ENCODE peak calls at places on chromosomes 11 and 22, in four cellular contexts. One of them, this sample, is unnamed. For H3K4me1 and H3K9me3, the result is how much of the 10 kb centered on the place peaks cover.

GRCh38 chr22:33210129-33210784 is 152.1 kb upstream of the SYN3 start:
- DNase-seq in IMR-90: peak
- DNase-seq in A549: peak
- DNase-seq in small intestine: peak
- DNase-seq in this sample: no peak

GRCh38 chr22:41862530-41863266 is 29.8 kb downstream of the SREBF2 start:
- DNase-seq in A549: no peak
- DNase-seq in IMR-90: peak
- DNase-seq in small intestine: no peak
- DNase-seq in this sample: no peak

GRCh38 chr11:74673956-74674355 is 57.3 kb downstream of the CHRDL2 start:
- DNase-seq in IMR-90: no peak
- DNase-seq in A549: peak
- DNase-seq in small intestine: no peak
- DNase-seq in this sample: no peak

GRCh38 chr11:70079691-70080090 is 1.6 kb downstream of the ANO1 start:
- DNase-seq in IMR-90: no peak
- DNase-seq in small intestine: no peak
- DNase-seq in A549: no peak
- DNase-seq in this sample: no peak

GRCh38 chr22:49587987-49588386 is 239.7 kb downstream of the BRD1 start:
- DNase-seq in A549: no peak
- DNase-seq in IMR-90: no peak
- DNase-seq in small intestine: no peak
- DNase-seq in this sample: no peak

GRCh38 chr11:125448136-125448535 is 47.9 kb downstream of the FEZ1 start:
- DNase-seq in A549: no peak
- DNase-seq in small intestine: no peak
- DNase-seq in IMR-90: peak
- DNase-seq in this sample: no peak

GRCh38 chr11:101336858-101337257 is 207.2 kb upstream of the PGR start:
- DNase-seq in A549: no peak
- DNase-seq in IMR-90: no peak
- DNase-seq in small intestine: no peak
- DNase-seq in this sample: no peak

GRCh38 chr11:83922318-83922717 is 636.2 kb upstream of the CCDC90B start:
- DNase-seq in A549: no peak
- DNase-seq in small intestine: no peak
- DNase-seq in IMR-90: no peak
- DNase-seq in this sample: no peak

GRCh38 chr11:119384332-119384731 is 2.8 kb upstream of the USP2 start:
- DNase-seq in small intestine: no peak
- DNase-seq in A549: no peak
- DNase-seq in IMR-90: no peak
- DNase-seq in this sample: no peak

GRCh38 chr11:71214553-71215371 is 37.6 kb downstream of the SHANK2 start:
- DNase-seq in IMR-90: no peak
- DNase-seq in small intestine: no peak
- DNase-seq in A549: no peak
- DNase-seq in this sample: no peak

GRCh38 chr11:79092791-79093313 is 348.0 kb downstream of the TENM4 start:
- DNase-seq in small intestine: no peak
- DNase-seq in IMR-90: peak
- DNase-seq in A549: peak
- DNase-seq in this sample: peak

GRCh38 chr11:120749389-120749788 is 237.8 kb downstream of the GRIK4 start:
- DNase-seq in small intestine: no peak
- DNase-seq in A549: no peak
- DNase-seq in IMR-90: no peak
- DNase-seq in this sample: no peak

GRCh38 chr11:87281496-87281895 is 243.8 kb downstream of the TMEM135 start:
- DNase-seq in IMR-90: peak
- DNase-seq in A549: peak
- DNase-seq in small intestine: peak
- DNase-seq in this sample: no peak

GRCh38 chr11:76667856-76668255 is 2.7 kb downstream of the LRRC32 start:
- DNase-seq in A549: no peak
- DNase-seq in IMR-90: no peak
- DNase-seq in small intestine: no peak
- DNase-seq in this sample: peak

GRCh38 chr22:39234867-39235687 is 9.7 kb downstream of the PDGFB start:
- DNase-seq in small intestine: peak
- DNase-seq in IMR-90: no peak
- DNase-seq in A549: no peak
- DNase-seq in this sample: no peak

GRCh38 chr22:36331912-36332622 is 55.7 kb downstream of the MYH9 start:
- DNase-seq in IMR-90: peak
- DNase-seq in A549: no peak
- DNase-seq in small intestine: peak
- DNase-seq in this sample: peak

GRCh38 chr22:27370281-27370680 is 431.3 kb downstream of the MN1 start:
- DNase-seq in small intestine: no peak
- DNase-seq in IMR-90: no peak
- DNase-seq in A549: no peak
- DNase-seq in this sample: no peak

GRCh38 chr22:39355080-39355479 is 5.3 kb downstream of the SYNGR1 start:
- DNase-seq in IMR-90: no peak
- DNase-seq in small intestine: no peak
- DNase-seq in A549: no peak
- DNase-seq in this sample: no peak

GRCh38 chr22:24001314-24001713 is 3.9 kb downstream of the GSTT4 start:
- DNase-seq in A549: no peak
- DNase-seq in IMR-90: no peak
- DNase-seq in small intestine: no peak
- DNase-seq in this sample: no peak

GRCh38 chr11:70251583-70252285 is 18.8 kb upstream of the PPFIA1 start:
- DNase-seq in small intestine: no peak
- DNase-seq in IMR-90: no peak
- DNase-seq in A549: no peak
- DNase-seq in this sample: no peak

GRCh38 chr11:117861151-117862018 is 15.1 kb downstream of the FXYD6 start:
- DNase-seq in small intestine: no peak
- DNase-seq in IMR-90: no peak
- DNase-seq in A549: no peak
- DNase-seq in this sample: no peak

GRCh38 chr11:73310076-73310475 is 2.0 kb downstream of the ARHGEF17 start:
- DNase-seq in IMR-90: no peak
- DNase-seq in A549: no peak
- DNase-seq in small intestine: no peak
- DNase-seq in this sample: no peak

GRCh38 chr11:85813721-85814120 is 2.8 kb upstream of the SYTL2 start:
- DNase-seq in IMR-90: no peak
- DNase-seq in A549: no peak
- DNase-seq in small intestine: peak
- DNase-seq in this sample: no peak

GRCh38 chr11:121723261-121723741 is 270.5 kb upstream of the SORL1-AS1 start:
- DNase-seq in small intestine: no peak
- DNase-seq in IMR-90: no peak
- DNase-seq in A549: no peak
- DNase-seq in this sample: peak

GRCh38 chr22:35313311-35314121 is 13.8 kb downstream of the TOM1 start:
- DNase-seq in IMR-90: peak
- DNase-seq in small intestine: peak
- DNase-seq in A549: peak
- DNase-seq in this sample: no peak

GRCh38 chr11:124070906-124071621 is 29.9 kb upstream of the OR10G7 start:
- DNase-seq in IMR-90: peak
- DNase-seq in A549: peak
- DNase-seq in small intestine: peak
- DNase-seq in this sample: peak

GRCh38 chr11:5153574-5154431 is 754 bp downstream of the OR52A1 start:
- DNase-seq in IMR-90: no peak
- DNase-seq in small intestine: no peak
- DNase-seq in A549: no peak
- DNase-seq in this sample: no peak

GRCh38 chr11:63901660-63902059 is 15.3 kb downstream of the RCOR2 start:
- DNase-seq in small intestine: no peak
- DNase-seq in IMR-90: peak
- DNase-seq in A549: peak
- DNase-seq in this sample: no peak

GRCh38 chr11:132049205-132049604 is 678.8 kb downstream of the NTM start:
- DNase-seq in A549: no peak
- DNase-seq in small intestine: no peak
- DNase-seq in IMR-90: no peak
- DNase-seq in this sample: no peak

GRCh38 chr11:61445535-61445934 is 15.6 kb downstream of the SDHAF2 start:
- DNase-seq in A549: no peak
- DNase-seq in small intestine: no peak
- DNase-seq in IMR-90: peak
- DNase-seq in this sample: no peak

GRCh38 chr11:47768090-47768620 is 1.0 kb upstream of the FNBP4 start:
- DNase-seq in IMR-90: peak
- DNase-seq in A549: peak
- DNase-seq in small intestine: peak
- DNase-seq in this sample: peak

GRCh38 chr11:59610289-59610688 is 5.3 kb downstream of the OSBP start:
- DNase-seq in IMR-90: no peak
- DNase-seq in A549: no peak
- DNase-seq in small intestine: no peak
- DNase-seq in this sample: no peak

GRCh38 chr11:102230186-102230585 is 87.1 kb upstream of the BIRC3 start:
- DNase-seq in A549: no peak
- DNase-seq in small intestine: no peak
- DNase-seq in IMR-90: no peak
- DNase-seq in this sample: no peak

GRCh38 chr11:9121397-9121796 is 30.0 kb upstream of the SCUBE2 start:
- DNase-seq in small intestine: no peak
- DNase-seq in A549: no peak
- DNase-seq in IMR-90: no peak
- DNase-seq in this sample: no peak

GRCh38 chr11:9118277-9118676 is 26.9 kb upstream of the SCUBE2 start:
- DNase-seq in A549: no peak
- DNase-seq in IMR-90: no peak
- DNase-seq in small intestine: no peak
- DNase-seq in this sample: no peak

GRCh38 chr11:9125185-9125886 is 33.9 kb upstream of the SCUBE2 start:
- DNase-seq in IMR-90: no peak
- DNase-seq in A549: no peak
- DNase-seq in small intestine: peak
- DNase-seq in this sample: no peak

GRCh38 chr11:9120659-9121350 is 29.4 kb upstream of the SCUBE2 start:
- DNase-seq in A549: peak
- DNase-seq in small intestine: no peak
- DNase-seq in IMR-90: no peak
- DNase-seq in this sample: no peak

GRCh38 chr11:9123595-9124304 is 32.4 kb upstream of the SCUBE2 start:
- DNase-seq in small intestine: no peak
- DNase-seq in A549: no peak
- DNase-seq in IMR-90: no peak
- DNase-seq in this sample: no peak
- H3K4me1 ChIP-seq in small intestine: under half
- H3K4me1 ChIP-seq in A549: under half
- H3K4me1 ChIP-seq in IMR-90: under half
- H3K4me1 ChIP-seq in this sample: under half

GRCh38 chr22:22981670-22982571 is 88.4 kb upstream of the GNAZ start:
- DNase-seq in small intestine: no peak
- DNase-seq in IMR-90: no peak
- DNase-seq in A549: no peak
- DNase-seq in this sample: no peak
- H3K9me3 ChIP-seq in small intestine: under half
- H3K9me3 ChIP-seq in IMR-90: under half
- H3K9me3 ChIP-seq in A549: under half
- H3K9me3 ChIP-seq in this sample: under half

GRCh38 chr22:38177926-38178604 is 3.6 kb downstream of the PLA2G6 start:
- DNase-seq in IMR-90: peak
- DNase-seq in small intestine: peak
- DNase-seq in A549: peak
- DNase-seq in this sample: no peak
- H3K4me1 ChIP-seq in IMR-90: under half
- H3K4me1 ChIP-seq in small intestine: under half
- H3K4me1 ChIP-seq in A549: under half
- H3K4me1 ChIP-seq in this sample: under half

GRCh38 chr22:16964366-16964765 is 43.7 kb downstream of the GAB4 start:
- DNase-seq in IMR-90: no peak
- DNase-seq in A549: no peak
- DNase-seq in small intestine: no peak
- DNase-seq in this sample: no peak

GRCh38 chr22:16965083-16965482 is 42.9 kb downstream of the GAB4 start:
- DNase-seq in IMR-90: no peak
- DNase-seq in A549: no peak
- DNase-seq in small intestine: no peak
- DNase-seq in this sample: no peak

GRCh38 chr22:16962501-16962900 is 45.5 kb downstream of the GAB4 start:
- DNase-seq in IMR-90: no peak
- DNase-seq in A549: no peak
- DNase-seq in small intestine: no peak
- DNase-seq in this sample: no peak

GRCh38 chr22:16961477-16962186 is 46.4 kb downstream of the GAB4 start:
- DNase-seq in IMR-90: no peak
- DNase-seq in A549: no peak
- DNase-seq in small intestine: no peak
- DNase-seq in this sample: no peak

DNA sequence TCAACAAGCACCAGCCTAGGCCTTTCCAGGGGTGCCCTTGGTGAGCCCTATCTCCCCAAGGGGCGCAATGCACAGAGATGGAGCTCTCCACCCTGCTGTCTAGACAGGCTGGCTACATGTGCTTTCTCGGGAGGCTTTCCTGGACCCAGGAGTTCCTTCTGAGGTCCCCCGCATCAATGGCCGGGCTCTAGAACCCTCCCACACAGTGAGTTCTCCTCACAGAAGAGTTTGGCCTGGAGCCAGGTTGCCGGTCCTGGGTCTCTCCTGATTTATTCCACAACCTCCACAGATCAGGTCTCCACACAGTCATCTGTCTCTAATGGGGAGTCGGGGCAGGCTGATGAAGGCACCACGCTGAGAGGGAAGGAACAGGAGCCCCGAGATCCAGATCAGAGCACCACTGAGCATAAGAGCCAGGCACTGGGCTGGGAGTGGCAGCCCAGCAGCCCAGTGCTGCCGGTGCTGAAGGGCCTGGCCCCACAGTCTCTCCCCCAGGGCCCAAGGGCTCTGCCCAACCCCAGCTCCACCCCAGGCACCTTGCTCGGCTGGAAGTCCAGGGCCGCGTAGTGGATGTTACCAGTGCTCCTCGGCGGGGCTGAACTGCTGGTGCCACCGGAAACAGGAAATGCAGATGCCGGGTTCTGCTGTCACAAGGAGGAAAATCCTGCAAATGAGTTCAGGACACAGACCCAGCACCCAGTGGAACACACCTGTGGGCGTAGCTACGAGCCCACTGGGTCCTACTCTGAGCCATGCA is 44.7 kb downstream of the GAB4 start:
- DNase-seq in IMR-90: no peak
- DNase-seq in small intestine: no peak
- DNase-seq in A549: no peak
- DNase-seq in this sample: no peak
- H3K9me3 ChIP-seq in IMR-90: under half
- H3K9me3 ChIP-seq in small intestine: under half
- H3K9me3 ChIP-seq in A549: under half
- H3K9me3 ChIP-seq in this sample: under half